ENCODE peak calls at places on chromosomes 7 and 10, in nine cellular contexts. K is CD4-positive, alpha-beta T cell; V is body of pancreas; Q is Calu3; E is ovary; G is cardiac muscle cell; A is fibroblast of lung; N is GM13977; J is HFF-Myc. T is an unnamed sample.

GRCh38 chr10:111273635-111274034 is 196.8 kb downstream of the ADRA2A start:
- DNase-seq in K (no peak), V (no peak), Q (no peak), E (no peak), G (no peak), A (no peak), N (no peak), J (no peak), T (no peak)

GRCh38 chr7:12111461-12112405 is 99.4 kb upstream of the TMEM106B start:
- DNase-seq in K (peak; percentile 1), V (peak; percentile 7), Q (peak; percentile 69), E (peak; percentile 76), G (peak; percentile 52), A (peak; percentile 52), N (no peak), J (no peak), T (no peak)

GRCh38 chr10:120948889-120949382 is 97.8 kb downstream of the WDR11 start:
- DNase-seq in K (peak; percentile 8), V (peak; percentile 47), Q (peak; percentile 80), E (peak; percentile 72), G (peak; percentile 83), A (peak; percentile 63), N (peak; percentile 87), J (no peak), T (peak; percentile 32)

GRCh38 chr7:155338632-155339320 is 41.1 kb downstream of the INSIG1 start:
- DNase-seq in K (no peak), V (no peak), Q (no peak), E (no peak), G (no peak), A (no peak), N (peak; percentile 41), J (no peak), T (no peak)

GRCh38 chr7:104130726-104131125 is 77.1 kb downstream of the ORC5 start:
- DNase-seq in K (no peak), V (no peak), Q (no peak), E (no peak), G (no peak), A (no peak), N (no peak), J (no peak), T (no peak)

GRCh38 chr7:101373812-101374612 is 11.3 kb downstream of the COL26A1 start:
- DNase-seq in K (no peak), V (no peak), Q (no peak), E (no peak), G (no peak), A (no peak), N (no peak), J (no peak), T (peak; percentile 10)

GRCh38 chr7:74454948-74455804 is 1.5 kb downstream of the GTF2IRD1 start:
- DNase-seq in K (no peak), V (peak; percentile 93), Q (peak; percentile 34), E (peak; percentile 59), G (no peak), A (no peak), N (no peak), J (no peak), T (no peak)

GRCh38 chr7:55279080-55279845 is 85.9 kb upstream of the LANCL2 start:
- DNase-seq in K (no peak), V (no peak), Q (no peak), E (no peak), G (no peak), A (no peak), N (no peak), J (no peak), T (no peak)

GRCh38 chr10:66755474-66755873 is 170.4 kb upstream of the LRRTM3 start:
- DNase-seq in K (no peak), V (no peak), Q (no peak), E (no peak), G (no peak), A (no peak), N (no peak), J (no peak), T (no peak)

GRCh38 chr7:17971392-17971791 is 31.1 kb upstream of the SNX13 start:
- DNase-seq in K (no peak), V (no peak), Q (no peak), E (no peak), G (peak; percentile 48), A (peak; percentile 50), N (no peak), J (no peak), T (no peak)

GRCh38 chr7:88278881-88279280 is 27.8 kb downstream of the STEAP4 start:
- DNase-seq in K (no peak), V (peak; percentile 57), Q (peak; percentile 52), E (no peak), G (peak; percentile 65), A (peak; percentile 1), N (no peak), J (no peak), T (no peak)

GRCh38 chr10:119625570-119626280 is 25.5 kb upstream of the BAG3 start:
- DNase-seq in K (no peak), V (no peak), Q (no peak), E (no peak), G (no peak), A (no peak), N (no peak), J (no peak), T (no peak)

GRCh38 chr7:2006921-2007381 is 225.8 kb downstream of the MAD1L1 start:
- DNase-seq in K (no peak), V (no peak), Q (no peak), E (peak; percentile 15), G (no peak), A (no peak), N (no peak), J (no peak), T (no peak)

GRCh38 chr10:74883428-74883827 is 57.0 kb downstream of the KAT6B start:
- DNase-seq in K (no peak), V (no peak), Q (no peak), E (no peak), G (no peak), A (no peak), N (no peak), J (no peak), T (no peak)

GRCh38 chr7:30887464-30887872 is 24.2 kb upstream of the AQP1 start:
- DNase-seq in K (no peak), V (peak; percentile 35), Q (no peak), E (no peak), G (no peak), A (no peak), N (no peak), J (no peak), T (no peak)

GRCh38 chr7:87370660-87371180 is 25.3 kb downstream of the CROT start:
- DNase-seq in K (no peak), V (no peak), Q (no peak), E (no peak), G (peak; percentile 78), A (peak; percentile 84), N (no peak), J (peak; percentile 14), T (peak; percentile 8)

GRCh38 chr7:4699897-4700296 is 17.8 kb downstream of the FOXK1 start:
- DNase-seq in K (no peak), V (no peak), Q (no peak), E (no peak), G (no peak), A (no peak), N (no peak), J (no peak), T (no peak)

GRCh38 chr7:150842716-150843115 is 9.6 kb upstream of the AOC1 start:
- DNase-seq in K (no peak), V (no peak), Q (no peak), E (no peak), G (no peak), A (no peak), N (no peak), J (no peak), T (no peak)

GRCh38 chr7:150842018-150842417 is 10.3 kb upstream of the AOC1 start:
- DNase-seq in K (no peak), V (no peak), Q (no peak), E (no peak), G (no peak), A (no peak), N (no peak), J (no peak), T (no peak)

GRCh38 chr7:150835702-150836280 is 16.5 kb upstream of the AOC1 start:
- DNase-seq in K (no peak), V (no peak), Q (no peak), E (no peak), G (no peak), A (no peak), N (no peak), J (no peak), T (no peak)

GRCh38 chr7:150838965-150839650 is 13.2 kb upstream of the AOC1 start:
- DNase-seq in K (no peak), V (no peak), Q (no peak), E (peak; percentile 60), G (no peak), A (no peak), N (no peak), J (no peak), T (no peak)
- TF ChIP-seq CTCF in K (no peak), V (no peak), Q (no peak), E (no peak), G (no peak), A (no peak), N (no peak), J (no peak), T (no peak)

DNA sequence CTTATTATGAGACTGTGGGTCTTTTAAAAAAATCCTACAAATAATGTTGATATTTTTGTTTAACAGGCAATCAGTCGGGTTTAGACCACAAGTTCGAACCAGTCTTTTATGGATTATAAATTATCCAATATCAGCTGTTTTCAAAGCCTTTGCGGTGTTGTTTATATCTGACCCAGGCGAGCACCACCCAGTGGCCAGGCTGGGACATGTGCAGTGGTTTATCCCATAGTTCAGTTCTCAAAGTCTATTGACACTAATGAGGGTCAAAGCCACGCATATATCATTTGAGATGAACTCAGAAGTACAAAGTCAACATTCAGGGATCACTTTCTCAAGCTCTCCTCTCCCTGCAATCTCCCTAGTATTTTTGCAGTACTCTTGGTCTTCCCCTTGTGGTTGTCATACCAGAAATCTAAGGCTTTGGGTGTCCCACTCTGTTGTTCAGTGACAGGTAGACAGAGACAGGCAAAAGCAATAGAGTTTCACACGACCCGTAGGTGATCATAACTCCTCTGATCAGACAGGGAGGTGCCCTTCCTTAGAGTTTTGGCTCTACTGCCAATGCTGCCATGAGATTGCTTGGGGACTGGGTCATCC is 117.4 kb upstream of the POM121L12 start:
- DNase-seq in K (no peak), V (no peak), Q (no peak), E (no peak), G (no peak), A (no peak), N (no peak), J (no peak), T (no peak)
- TF ChIP-seq CTCF in K (no peak), V (peak; percentile 12), Q (no peak), E (no peak), G (no peak), A (no peak), N (peak; percentile 54), J (no peak), T (peak; percentile 50)

GRCh38 chr7:52799817-52800216 is 235.6 kb upstream of the POM121L12 start:
- DNase-seq in K (no peak), V (no peak), Q (no peak), E (no peak), G (no peak), A (no peak), N (no peak), J (no peak), T (no peak)
- TF ChIP-seq CTCF in K (no peak), V (no peak), Q (no peak), E (no peak), G (no peak), A (no peak), N (no peak), J (no peak), T (no peak)

GRCh38 chr7:110446658-110447057 is 644.3 kb upstream of the LRRN3 start:
- DNase-seq in K (no peak), V (no peak), Q (no peak), E (no peak), G (no peak), A (no peak), N (no peak), J (no peak), T (no peak)

GRCh38 chr7:110442386-110442837 is 648.5 kb upstream of the LRRN3 start:
- DNase-seq in K (no peak), V (peak; percentile 39), Q (peak; percentile 67), E (no peak), G (no peak), A (peak; percentile 59), N (peak; percentile 24), J (no peak), T (peak; percentile 56)
- TF ChIP-seq CTCF in K (no peak), V (peak; percentile 49), Q (peak; percentile 54), E (no peak), G (no peak), A (no peak), N (peak; percentile 53), J (peak; percentile 39), T (peak; percentile 83)